ENCODE peak calls at places on chromosomes 4 and X, in seven cellular contexts. One of them, this sample, is unnamed.

GRCh38 chrX:41862562-41863184 is 60.7 kb downstream of the CASK start:
- DNase-seq in sigmoid colon: no peak
- DNase-seq in HCT116: no peak
- DNase-seq in stomach: no peak
- DNase-seq in suprapubic skin: no peak
- DNase-seq in breast epithelium: no peak
- DNase-seq in upper lobe of left lung: no peak
- DNase-seq in this sample: no peak

GRCh38 chr4:35965300-35965699 is 279.0 kb downstream of the ARAP2 start:
- DNase-seq in sigmoid colon: no peak
- DNase-seq in HCT116: no peak
- DNase-seq in stomach: no peak
- DNase-seq in suprapubic skin: no peak
- DNase-seq in breast epithelium: no peak
- DNase-seq in upper lobe of left lung: no peak
- DNase-seq in this sample: no peak

GRCh38 chr4:108166038-108166437 is 2.7 kb downstream of the LEF1 start:
- DNase-seq in sigmoid colon: no peak
- DNase-seq in HCT116: no peak
- DNase-seq in stomach: no peak
- DNase-seq in suprapubic skin: no peak
- DNase-seq in breast epithelium: no peak
- DNase-seq in upper lobe of left lung: no peak
- DNase-seq in this sample: no peak

GRCh38 chr4:28259951-28260350 is 1399.3 kb downstream of the STIM2 start:
- DNase-seq in sigmoid colon: no peak
- DNase-seq in HCT116: no peak
- DNase-seq in stomach: no peak
- DNase-seq in suprapubic skin: no peak
- DNase-seq in breast epithelium: no peak
- DNase-seq in upper lobe of left lung: no peak
- DNase-seq in this sample: no peak

GRCh38 chr4:154626793-154627484 is 14.5 kb upstream of the FGG start:
- DNase-seq in sigmoid colon: peak; percentile 76
- DNase-seq in HCT116: peak; percentile 63
- DNase-seq in stomach: peak; percentile 65
- DNase-seq in suprapubic skin: peak; percentile 59
- DNase-seq in breast epithelium: peak; percentile 38
- DNase-seq in upper lobe of left lung: peak; percentile 76
- DNase-seq in this sample: peak; percentile 31

GRCh38 chr4:164902608-164903007 is 25.6 kb downstream of the APELA start:
- DNase-seq in sigmoid colon: no peak
- DNase-seq in HCT116: no peak
- DNase-seq in stomach: no peak
- DNase-seq in suprapubic skin: no peak
- DNase-seq in breast epithelium: no peak
- DNase-seq in upper lobe of left lung: no peak
- DNase-seq in this sample: no peak

GRCh38 chrX:15314472-15314871 is 968 bp downstream of the ASB11 start:
- DNase-seq in sigmoid colon: no peak
- DNase-seq in HCT116: no peak
- DNase-seq in stomach: no peak
- DNase-seq in suprapubic skin: no peak
- DNase-seq in breast epithelium: no peak
- DNase-seq in upper lobe of left lung: no peak
- DNase-seq in this sample: no peak

GRCh38 chr4:101421393-101421792 is 74.1 kb upstream of the PPP3CA start:
- DNase-seq in sigmoid colon: no peak
- DNase-seq in HCT116: no peak
- DNase-seq in stomach: no peak
- DNase-seq in suprapubic skin: no peak
- DNase-seq in breast epithelium: no peak
- DNase-seq in upper lobe of left lung: no peak
- DNase-seq in this sample: no peak

GRCh38 chr4:24885342-24885741 is 27.5 kb downstream of the CCDC149 start:
- DNase-seq in sigmoid colon: no peak
- DNase-seq in HCT116: no peak
- DNase-seq in stomach: no peak
- DNase-seq in suprapubic skin: no peak
- DNase-seq in breast epithelium: no peak
- DNase-seq in upper lobe of left lung: no peak
- DNase-seq in this sample: no peak

GRCh38 chr4:47933798-47934197 is 19.4 kb upstream of the NFXL1 start:
- DNase-seq in sigmoid colon: no peak
- DNase-seq in HCT116: no peak
- DNase-seq in stomach: no peak
- DNase-seq in suprapubic skin: no peak
- DNase-seq in breast epithelium: no peak
- DNase-seq in upper lobe of left lung: no peak
- DNase-seq in this sample: no peak

GRCh38 chrX:120087289-120088017 is 10.0 kb upstream of the RHOXF2B start:
- DNase-seq in sigmoid colon: no peak
- DNase-seq in HCT116: no peak
- DNase-seq in stomach: no peak
- DNase-seq in suprapubic skin: no peak
- DNase-seq in breast epithelium: peak; percentile 20
- DNase-seq in upper lobe of left lung: no peak
- DNase-seq in this sample: no peak

DNA sequence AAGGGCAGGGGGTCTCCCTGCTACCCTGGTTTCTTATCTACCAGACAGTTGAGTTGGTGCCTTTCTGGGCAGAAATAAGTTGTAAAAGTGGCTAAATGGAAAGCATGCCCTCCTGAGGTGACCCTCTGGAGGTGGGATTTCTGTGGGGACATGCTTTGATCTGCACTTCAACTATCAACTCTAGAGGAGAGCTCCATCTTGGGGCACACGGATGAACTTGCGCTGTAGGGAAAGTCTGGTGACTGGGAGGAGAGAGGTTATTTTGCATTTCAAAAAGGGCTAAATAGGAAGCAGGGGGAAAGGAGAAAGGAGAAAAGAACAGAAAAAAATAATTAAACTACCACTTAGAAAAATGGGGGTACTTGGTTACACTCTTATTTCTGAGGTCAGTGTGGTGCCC is 12.7 kb upstream of the RHOXF2B start:
- DNase-seq in sigmoid colon: no peak
- DNase-seq in HCT116: no peak
- DNase-seq in stomach: no peak
- DNase-seq in suprapubic skin: no peak
- DNase-seq in breast epithelium: no peak
- DNase-seq in upper lobe of left lung: no peak
- DNase-seq in this sample: no peak
- TF ChIP-seq CTCF in sigmoid colon: no peak
- TF ChIP-seq CTCF in HCT116: peak; percentile 21
- TF ChIP-seq CTCF in stomach: no peak
- TF ChIP-seq CTCF in suprapubic skin: no peak
- TF ChIP-seq CTCF in breast epithelium: no peak
- TF ChIP-seq CTCF in upper lobe of left lung: no peak
- TF ChIP-seq CTCF in this sample: no peak

GRCh38 chr4:83699358-83699757 is 163.4 kb downstream of the GPAT3 start:
- DNase-seq in sigmoid colon: no peak
- DNase-seq in HCT116: no peak
- DNase-seq in stomach: no peak
- DNase-seq in suprapubic skin: no peak
- DNase-seq in breast epithelium: no peak
- DNase-seq in upper lobe of left lung: no peak
- DNase-seq in this sample: no peak
- TF ChIP-seq POLR2AphosphoS5 in sigmoid colon: no peak
- TF ChIP-seq POLR2AphosphoS5 in HCT116: no peak
- TF ChIP-seq POLR2AphosphoS5 in stomach: no peak
- TF ChIP-seq POLR2AphosphoS5 in suprapubic skin: no peak
- TF ChIP-seq POLR2AphosphoS5 in breast epithelium: no peak
- TF ChIP-seq POLR2AphosphoS5 in upper lobe of left lung: no peak
- TF ChIP-seq POLR2AphosphoS5 in this sample: no peak

DNA sequence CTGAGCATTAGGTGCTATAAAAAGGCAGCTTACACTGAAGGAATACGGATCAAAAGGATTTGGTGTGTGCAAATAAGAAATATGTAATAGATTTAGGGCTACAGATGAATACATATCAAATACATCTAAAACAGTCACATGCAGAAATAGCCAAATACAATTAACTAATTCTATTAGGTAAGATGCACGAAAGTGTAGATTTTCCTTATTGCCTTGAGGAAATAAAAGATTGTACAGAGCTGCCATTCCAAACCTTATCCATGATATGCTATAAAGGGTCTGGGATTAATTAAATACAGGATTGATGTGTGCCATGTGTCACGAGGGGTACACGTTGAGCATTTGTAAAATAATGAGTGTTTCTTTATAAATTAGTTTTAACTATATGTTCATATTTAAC is 107.0 kb upstream of the ELOVL6 start:
- DNase-seq in sigmoid colon: no peak
- DNase-seq in HCT116: no peak
- DNase-seq in stomach: no peak
- DNase-seq in suprapubic skin: no peak
- DNase-seq in breast epithelium: no peak
- DNase-seq in upper lobe of left lung: no peak
- DNase-seq in this sample: no peak
- TF ChIP-seq CTCF in sigmoid colon: no peak
- TF ChIP-seq CTCF in HCT116: no peak
- TF ChIP-seq CTCF in stomach: no peak
- TF ChIP-seq CTCF in suprapubic skin: no peak
- TF ChIP-seq CTCF in breast epithelium: no peak
- TF ChIP-seq CTCF in upper lobe of left lung: no peak
- TF ChIP-seq CTCF in this sample: no peak

DNA sequence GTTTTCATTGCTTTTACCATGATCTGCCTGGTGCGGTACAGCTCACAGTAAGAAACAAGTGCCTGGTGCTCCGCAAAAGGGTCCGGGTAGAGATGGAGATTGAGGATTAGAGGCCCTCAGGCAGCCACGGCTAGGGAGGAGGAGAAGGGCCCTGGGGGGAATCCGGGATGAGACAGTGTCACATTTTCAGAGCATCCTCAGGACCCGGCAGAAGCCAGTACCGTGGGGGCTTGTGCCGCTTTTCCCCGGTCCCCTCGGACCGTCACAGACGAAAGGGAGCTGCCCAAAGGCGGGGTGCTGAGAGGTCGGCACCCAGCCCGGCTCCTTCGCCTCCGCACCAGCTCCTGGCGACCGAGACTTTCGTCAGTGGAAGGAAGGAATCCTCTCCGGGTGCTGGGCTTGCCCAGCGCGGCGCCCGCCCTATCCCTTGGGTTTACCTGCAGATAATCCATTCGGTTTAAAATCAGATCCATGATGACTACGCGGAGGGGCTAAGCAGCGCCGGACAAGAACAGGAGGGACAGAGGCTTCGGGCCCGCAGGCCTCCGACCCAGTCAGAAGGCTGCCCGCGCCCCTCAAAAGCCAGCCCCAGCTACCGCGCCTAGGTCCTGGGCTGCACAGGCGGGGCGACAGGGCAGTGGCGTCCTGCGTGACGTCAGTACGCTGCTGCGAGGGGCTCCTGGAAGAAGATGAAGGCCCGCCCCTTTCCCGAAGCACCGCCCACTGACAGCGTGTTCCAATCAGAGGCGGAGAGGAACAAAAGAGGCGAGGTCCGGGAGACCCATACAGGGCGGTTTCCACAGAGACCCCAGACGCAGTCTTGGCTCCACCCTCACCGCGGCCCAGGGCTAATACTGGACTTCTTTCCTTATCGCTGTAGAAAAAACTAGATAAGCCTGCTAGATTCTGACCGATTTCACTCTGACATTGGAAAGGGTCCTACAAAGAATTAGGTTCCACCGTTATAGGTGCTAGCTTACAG is at the start of gene BBS7:
- DNase-seq in sigmoid colon: peak; percentile 99
- DNase-seq in HCT116: peak; percentile 94
- DNase-seq in stomach: peak; percentile 98
- DNase-seq in suprapubic skin: peak; percentile 98
- DNase-seq in breast epithelium: peak; percentile 95
- DNase-seq in upper lobe of left lung: peak; percentile 99
- DNase-seq in this sample: peak; percentile 77
- TF ChIP-seq POLR2AphosphoS5 in sigmoid colon: peak; percentile 93
- TF ChIP-seq POLR2AphosphoS5 in HCT116: peak; percentile 98
- TF ChIP-seq POLR2AphosphoS5 in stomach: peak; percentile 86
- TF ChIP-seq POLR2AphosphoS5 in suprapubic skin: no peak
- TF ChIP-seq POLR2AphosphoS5 in breast epithelium: no peak
- TF ChIP-seq POLR2AphosphoS5 in upper lobe of left lung: peak; percentile 87
- TF ChIP-seq POLR2AphosphoS5 in this sample: no peak

DNA sequence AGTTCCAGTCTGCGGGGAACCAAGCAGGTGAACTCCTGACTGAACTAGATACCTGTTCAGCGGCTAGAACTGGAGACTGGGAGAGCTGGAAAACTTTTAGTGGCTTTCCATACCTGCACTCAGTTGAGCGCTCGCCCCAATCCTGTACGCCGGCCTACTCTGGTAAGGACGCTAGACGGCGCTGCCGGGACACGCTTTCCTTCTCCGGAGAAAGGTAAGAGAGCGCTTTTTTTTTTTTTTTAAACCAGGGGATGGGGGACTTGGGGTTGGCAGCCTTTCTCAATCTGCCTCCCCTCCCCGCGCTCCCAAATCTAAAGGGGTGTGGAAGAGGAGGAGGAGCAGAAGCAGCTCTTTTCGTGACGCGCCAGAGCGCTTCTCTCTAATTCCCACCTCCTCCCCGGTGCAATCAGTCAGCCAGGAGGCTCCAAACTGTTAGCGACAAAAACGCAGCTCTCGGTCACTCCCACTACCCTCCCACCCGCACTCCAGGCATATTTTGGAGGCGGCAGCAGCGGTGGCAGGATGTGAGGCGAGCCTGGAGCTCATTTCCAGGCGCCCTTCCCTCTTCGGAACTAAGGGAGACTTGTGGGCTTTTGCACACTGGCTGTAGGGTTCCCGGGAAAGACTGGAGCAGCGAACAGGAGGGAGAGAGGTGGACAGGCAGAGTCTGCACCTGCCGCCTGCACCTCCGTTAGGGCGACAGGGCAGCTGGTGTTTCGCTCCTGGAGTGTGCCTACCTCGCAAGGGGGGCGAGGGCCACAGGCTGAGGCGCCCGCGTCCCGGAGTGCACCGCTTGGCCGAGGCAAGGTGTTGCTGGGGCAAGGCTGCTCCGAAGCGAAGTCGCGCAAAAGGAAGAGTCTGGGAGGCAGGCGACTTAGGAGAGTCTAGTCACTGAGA is at the start of gene IL1RAPL2:
- DNase-seq in sigmoid colon: no peak
- DNase-seq in HCT116: no peak
- DNase-seq in stomach: peak; percentile 58
- DNase-seq in suprapubic skin: no peak
- DNase-seq in breast epithelium: peak; percentile 18
- DNase-seq in upper lobe of left lung: peak; percentile 40
- DNase-seq in this sample: no peak
- TF ChIP-seq CTCF in sigmoid colon: no peak
- TF ChIP-seq CTCF in HCT116: no peak
- TF ChIP-seq CTCF in stomach: peak; percentile 27
- TF ChIP-seq CTCF in suprapubic skin: peak; percentile 14
- TF ChIP-seq CTCF in breast epithelium: peak; percentile 27
- TF ChIP-seq CTCF in upper lobe of left lung: no peak
- TF ChIP-seq CTCF in this sample: no peak